ENCODE peak calls at places on chromosomes 7 and 10, in five cellular contexts. V is SHP77 treated with DMSO at 0.1 percent for 48 hours; A is activated effector memory CD4-positive, alpha-beta T cell treated with anti-CD3 and anti-CD28 coated beads, Interleukin-2, amount 50 U/mL, for 16 hours; I is HTR-8/SVneo; D is RWPE1. C is an unnamed sample.

GRCh38 chr10:101986277-101986971 is 69.5 kb downstream of the ARMH3 start:
- DNase-seq in V (no peak), A (no peak), I (no peak), D (no peak), C (peak)

GRCh38 chr10:13787015-13787421 is 200.3 kb downstream of the PRPF18 start:
- DNase-seq in V (no peak), A (peak), I (peak), D (peak), C (no peak)

GRCh38 chr7:149300751-149301150 is 38.8 kb downstream of the ZNF783 start:
- DNase-seq in V (no peak), A (no peak), I (no peak), D (no peak), C (no peak)

GRCh38 chr7:106312099-106312871 is 27.5 kb upstream of the NAMPT start:
- DNase-seq in V (no peak), A (no peak), I (no peak), D (peak), C (no peak)

GRCh38 chr10:86304436-86304835 is 62.2 kb downstream of the GRID1 start:
- DNase-seq in V (no peak), A (no peak), I (no peak), D (no peak), C (no peak)

GRCh38 chr10:93032809-93033137 is 27.8 kb upstream of the CYP26C1 start:
- DNase-seq in V (no peak), A (no peak), I (no peak), D (no peak), C (no peak)

GRCh38 chr7:72546586-72546985 is 134.4 kb upstream of the CALN1 start:
- DNase-seq in V (no peak), A (no peak), I (no peak), D (no peak), C (no peak)

GRCh38 chr10:3452683-3453388 is 280.3 kb upstream of the PITRM1 start:
- DNase-seq in V (no peak), A (no peak), I (peak), D (peak), C (no peak)

GRCh38 chr10:95315509-95315908 is 24.7 kb upstream of the PDLIM1 start:
- DNase-seq in V (no peak), A (no peak), I (no peak), D (no peak), C (no peak)

GRCh38 chr7:133683182-133683454 is 430.2 kb downstream of the EXOC4 start:
- DNase-seq in V (no peak), A (no peak), I (no peak), D (no peak), C (no peak)

GRCh38 chr7:134831862-134832261 is 52.4 kb downstream of the CALD1 start:
- DNase-seq in V (no peak), A (no peak), I (no peak), D (no peak), C (no peak)

GRCh38 chr7:45196374-45196773 is 38.8 kb downstream of the RAMP3 start:
- DNase-seq in V (no peak), A (peak), I (no peak), D (no peak), C (no peak)

GRCh38 chr7:95755277-95755934 is 16.9 kb upstream of the DYNC1I1 start:
- DNase-seq in V (no peak), A (no peak), I (no peak), D (no peak), C (no peak)

GRCh38 chr10:2925631-2926030 is 141.7 kb upstream of the PFKP start:
- DNase-seq in V (no peak), A (no peak), I (no peak), D (no peak), C (peak)

GRCh38 chr10:22631185-22631584 is 83.2 kb downstream of the PIP4K2A start:
- DNase-seq in V (no peak), A (no peak), I (no peak), D (no peak), C (no peak)

GRCh38 chr7:94054130-94054529 is 50.0 kb upstream of the BET1 start:
- DNase-seq in V (peak), A (no peak), I (no peak), D (no peak), C (no peak)

GRCh38 chr7:44116789-44117666 is 6.3 kb downstream of the POLD2 start:
- DNase-seq in V (no peak), A (no peak), I (no peak), D (no peak), C (no peak)

GRCh38 chr7:77247206-77247850 is 47.7 kb upstream of the FGL2 start:
- DNase-seq in V (peak), A (peak), I (peak), D (peak), C (peak)

GRCh38 chr10:26626066-26626465 is 71.4 kb upstream of the PDSS1 start:
- DNase-seq in V (no peak), A (no peak), I (no peak), D (no peak), C (no peak)

GRCh38 chr7:19920200-19920599 is 146.8 kb upstream of the TMEM196 start:
- DNase-seq in V (no peak), A (no peak), I (no peak), D (no peak), C (no peak)

GRCh38 chr7:5282464-5283316 is at the start of gene SLC29A4:
- DNase-seq in V (no peak), A (no peak), I (peak), D (no peak), C (no peak)

GRCh38 chr10:9222917-9223316 is 1168.4 kb downstream of the GATA3 start:
- DNase-seq in V (no peak), A (no peak), I (no peak), D (no peak), C (no peak)

GRCh38 chr10:71675295-71675970 is 44.1 kb downstream of the C10orf105 start:
- DNase-seq in V (no peak), A (no peak), I (no peak), D (peak), C (no peak)

GRCh38 chr7:22216309-22216708 is 140.6 kb downstream of the RAPGEF5 start:
- DNase-seq in V (no peak), A (no peak), I (no peak), D (no peak), C (no peak)

GRCh38 chr7:141158562-141158961 is 84.7 kb downstream of the TMEM178B start:
- DNase-seq in V (no peak), A (no peak), I (peak), D (peak), C (no peak)

GRCh38 chr7:86950360-86950759 is 109.1 kb downstream of the ELAPOR2 start:
- DNase-seq in V (no peak), A (no peak), I (no peak), D (no peak), C (no peak)

GRCh38 chr10:1232164-1232911 is 176.2 kb downstream of the WDR37 start:
- DNase-seq in V (no peak), A (no peak), I (no peak), D (no peak), C (no peak)

GRCh38 chr10:46558411-46559185 is 2.1 kb upstream of the GPRIN2 start:
- DNase-seq in V (no peak), A (peak), I (no peak), D (no peak), C (peak)

GRCh38 chr7:136078630-136079029 is 101.5 kb upstream of the MTPN start:
- DNase-seq in V (no peak), A (no peak), I (no peak), D (no peak), C (no peak)